ENCODE peak calls at places on chromosomes 7 and 10, in four cellular contexts. One of them, this sample, is unnamed.

GRCh38 chr7:48285365-48285764 is 114.1 kb downstream of the ABCA13 start:
- DNase-seq in H9: no peak
- DNase-seq in mesendoderm: peak
- DNase-seq in H1: no peak
- DNase-seq in this sample: peak

GRCh38 chr10:129386415-129387257 is 80.4 kb upstream of the MGMT start:
- DNase-seq in H1: peak
- DNase-seq in mesendoderm: no peak
- DNase-seq in H9: no peak
- DNase-seq in this sample: no peak

GRCh38 chr10:14009315-14010082 is 321.2 kb downstream of the FRMD4A start:
- DNase-seq in H9: no peak
- DNase-seq in H1: no peak
- DNase-seq in mesendoderm: no peak
- DNase-seq in this sample: peak

GRCh38 chr7:135333196-135333595 is 99.6 kb downstream of the STRA8 start:
- DNase-seq in H1: no peak
- DNase-seq in H9: no peak
- DNase-seq in mesendoderm: no peak
- DNase-seq in this sample: peak

GRCh38 chr7:111212857-111213523 is 122.1 kb downstream of the LRRN3 start:
- DNase-seq in H1: no peak
- DNase-seq in mesendoderm: no peak
- DNase-seq in H9: no peak
- DNase-seq in this sample: no peak

GRCh38 chr7:44380831-44381493 is 55.6 kb upstream of the CAMK2B start:
- DNase-seq in H1: peak
- DNase-seq in mesendoderm: no peak
- DNase-seq in H9: peak
- DNase-seq in this sample: peak

GRCh38 chr10:89217057-89217990 is 10.2 kb upstream of the CH25H start:
- DNase-seq in mesendoderm: peak
- DNase-seq in H1: peak
- DNase-seq in H9: no peak
- DNase-seq in this sample: peak

GRCh38 chr7:30173058-30173897 is 38.5 kb downstream of the MTURN start:
- DNase-seq in H9: no peak
- DNase-seq in mesendoderm: no peak
- DNase-seq in H1: no peak
- DNase-seq in this sample: peak

GRCh38 chr10:36531621-36532020 is 593.8 kb upstream of the ANKRD30A start:
- DNase-seq in H1: no peak
- DNase-seq in H9: no peak
- DNase-seq in mesendoderm: no peak
- DNase-seq in this sample: peak

GRCh38 chr10:81838950-81839349 is 36.0 kb upstream of the NRG3 start:
- DNase-seq in mesendoderm: peak
- DNase-seq in H9: peak
- DNase-seq in H1: peak
- DNase-seq in this sample: no peak

GRCh38 chr7:33673029-33673700 is 232.2 kb upstream of the BMPER start:
- DNase-seq in mesendoderm: peak
- DNase-seq in H1: no peak
- DNase-seq in H9: no peak
- DNase-seq in this sample: no peak

GRCh38 chr10:91196268-91197043 is 24.0 kb upstream of the PCGF5 start:
- DNase-seq in H1: no peak
- DNase-seq in mesendoderm: no peak
- DNase-seq in H9: no peak
- DNase-seq in this sample: no peak

GRCh38 chr10:130233426-130233825 is 97.2 kb downstream of the GLRX3 start:
- DNase-seq in mesendoderm: no peak
- DNase-seq in H1: no peak
- DNase-seq in H9: no peak
- DNase-seq in this sample: no peak

GRCh38 chr10:133182190-133182589 is 22.2 kb downstream of the KNDC1 start:
- DNase-seq in H1: no peak
- DNase-seq in H9: no peak
- DNase-seq in mesendoderm: no peak
- DNase-seq in this sample: no peak

GRCh38 chr10:101452593-101452992 is 98.6 kb downstream of the BTRC start:
- DNase-seq in H9: no peak
- DNase-seq in mesendoderm: no peak
- DNase-seq in H1: no peak
- DNase-seq in this sample: no peak

GRCh38 chr10:73968101-73968515 is 29.8 kb upstream of the VCL start:
- DNase-seq in mesendoderm: peak
- DNase-seq in H9: no peak
- DNase-seq in H1: peak
- DNase-seq in this sample: no peak

GRCh38 chr7:4931932-4932331 is 27.1 kb downstream of the MMD2 start:
- DNase-seq in H1: peak
- DNase-seq in H9: peak
- DNase-seq in mesendoderm: peak
- DNase-seq in this sample: no peak

GRCh38 chr7:25877802-25878789 is 273.9 kb upstream of the NFE2L3 start:
- DNase-seq in mesendoderm: no peak
- DNase-seq in H1: no peak
- DNase-seq in H9: no peak
- DNase-seq in this sample: no peak

GRCh38 chr7:96991850-96992623 is 13.3 kb upstream of the DLX6 start:
- DNase-seq in H1: peak
- DNase-seq in mesendoderm: peak
- DNase-seq in H9: peak
- DNase-seq in this sample: no peak

GRCh38 chr7:101118856-101119255 is 8.0 kb upstream of the SERPINE1 start:
- DNase-seq in H9: no peak
- DNase-seq in H1: no peak
- DNase-seq in mesendoderm: no peak
- DNase-seq in this sample: no peak

GRCh38 chr10:110184363-110184762 is 23.0 kb upstream of the MXI1 start:
- DNase-seq in H9: no peak
- DNase-seq in H1: peak
- DNase-seq in mesendoderm: no peak
- DNase-seq in this sample: no peak

GRCh38 chr10:116665541-116666125 is 44.9 kb downstream of the PNLIPRP2 start:
- DNase-seq in H9: peak
- DNase-seq in mesendoderm: no peak
- DNase-seq in H1: peak
- DNase-seq in this sample: peak

GRCh38 chr7:25012254-25012653 is 32.3 kb upstream of the OSBPL3 start:
- DNase-seq in H9: no peak
- DNase-seq in H1: no peak
- DNase-seq in mesendoderm: no peak
- DNase-seq in this sample: no peak

GRCh38 chr7:16357921-16358320 is 63.4 kb downstream of the CRPPA start:
- DNase-seq in H1: no peak
- DNase-seq in H9: no peak
- DNase-seq in mesendoderm: no peak
- DNase-seq in this sample: no peak

GRCh38 chr10:126235091-126235978 is 152.9 kb downstream of the ADAM12 start:
- DNase-seq in H9: no peak
- DNase-seq in mesendoderm: no peak
- DNase-seq in H1: no peak
- DNase-seq in this sample: no peak

GRCh38 chr10:77925795-77926565 is 575 bp downstream of the DLG5 start:
- DNase-seq in mesendoderm: peak
- DNase-seq in H1: peak
- DNase-seq in H9: peak
- DNase-seq in this sample: no peak

GRCh38 chr10:77925410-77925794 is 1.2 kb downstream of the DLG5 start:
- DNase-seq in H9: no peak
- DNase-seq in H1: no peak
- DNase-seq in mesendoderm: peak
- DNase-seq in this sample: peak

GRCh38 chr10:77927343-77928256 is 1.0 kb upstream of the DLG5 start:
- DNase-seq in H9: no peak
- DNase-seq in H1: peak
- DNase-seq in mesendoderm: peak
- DNase-seq in this sample: no peak

GRCh38 chr10:77922551-77923179 is 3.9 kb downstream of the DLG5 start:
- DNase-seq in H9: no peak
- DNase-seq in H1: no peak
- DNase-seq in mesendoderm: no peak
- DNase-seq in this sample: no peak

DNA sequence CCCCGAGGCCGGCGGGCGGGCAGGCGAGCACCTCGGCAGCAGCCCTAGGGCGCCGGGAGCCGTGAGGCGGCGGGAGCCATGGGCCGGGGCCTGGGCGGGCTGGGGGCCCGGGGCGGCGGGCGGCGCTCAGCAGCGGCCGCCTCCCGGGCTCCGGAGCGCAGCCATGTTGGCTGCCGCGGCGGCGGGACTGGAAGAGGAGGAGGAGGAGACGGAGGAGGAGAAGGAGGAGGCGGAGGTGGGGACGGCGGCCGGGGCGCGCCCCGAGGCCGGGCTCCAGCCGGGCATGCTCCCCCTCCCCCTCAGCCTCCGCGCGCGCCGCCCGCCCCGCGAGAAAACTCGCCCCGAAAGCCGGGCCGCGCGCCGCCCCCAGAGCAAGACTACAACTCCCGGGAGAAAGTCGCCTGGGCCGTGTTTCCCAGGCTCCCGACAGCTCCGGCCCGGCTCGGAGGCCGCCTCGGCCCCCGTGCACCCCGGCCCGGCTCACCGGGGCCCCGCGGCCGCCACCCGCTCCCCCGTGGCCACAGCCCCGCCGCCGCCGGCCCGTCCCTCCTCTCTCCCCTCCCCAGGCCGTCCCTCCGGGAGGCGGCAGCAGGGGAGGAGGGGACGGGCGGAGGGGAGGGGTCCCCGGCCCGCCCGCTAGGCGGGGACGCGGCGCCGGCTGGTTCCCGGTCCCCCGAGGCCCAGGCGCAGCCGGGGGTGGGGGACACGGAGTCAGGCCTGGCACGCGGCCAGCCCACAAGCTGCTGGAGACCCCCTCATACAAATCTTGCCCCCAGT is at the start of gene DLG5:
- DNase-seq in H1: peak
- DNase-seq in H9: peak
- DNase-seq in mesendoderm: peak
- DNase-seq in this sample: peak
- H2BK120ac ChIP-seq in H1: no peak
- H2BK120ac ChIP-seq in H9: no peak
- H2BK120ac ChIP-seq in mesendoderm: peak
- H2BK120ac ChIP-seq in this sample: peak

DNA sequence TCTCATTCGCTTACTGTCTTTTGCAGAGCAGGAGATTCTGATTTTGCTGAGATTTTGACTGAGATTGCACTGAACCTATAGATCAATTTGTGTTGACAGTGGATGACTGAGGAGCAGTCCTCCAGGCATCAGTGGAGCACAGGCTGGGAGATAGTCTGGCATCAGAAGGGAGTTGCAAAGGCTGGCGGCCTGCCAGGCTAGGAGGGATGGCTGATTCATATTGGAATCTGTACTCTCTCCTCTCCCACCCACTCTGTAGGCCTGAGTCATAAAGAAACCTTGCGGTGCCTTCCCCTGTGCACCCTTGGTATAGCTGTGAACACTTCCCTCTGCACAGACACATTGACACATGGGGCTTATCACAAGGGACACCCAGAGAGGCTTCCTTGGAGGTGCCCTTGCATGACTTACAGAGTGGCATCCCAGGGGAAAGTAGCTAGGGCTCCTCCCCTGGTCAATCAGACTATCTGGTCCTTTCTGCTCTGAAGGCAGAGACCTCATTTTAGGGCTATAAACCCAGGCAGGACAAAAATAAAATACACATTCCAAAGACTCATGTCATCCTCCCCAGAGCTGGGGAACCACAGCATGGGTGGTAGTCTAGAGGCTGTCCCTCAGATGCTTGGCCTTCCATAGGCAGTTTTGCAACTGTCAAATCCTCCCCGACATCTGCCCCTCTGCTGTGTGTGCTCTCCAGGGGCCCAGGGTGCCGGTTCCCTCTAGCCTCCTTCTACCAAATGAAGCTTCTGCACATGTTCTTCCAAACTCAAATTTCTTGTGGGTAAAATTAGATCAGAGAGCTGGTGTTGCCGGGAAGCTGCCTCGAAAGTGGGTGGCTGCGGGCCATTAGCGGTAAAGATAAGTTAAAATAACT is 37.4 kb upstream of the EEPD1 start:
- DNase-seq in H9: no peak
- DNase-seq in mesendoderm: no peak
- DNase-seq in H1: no peak
- DNase-seq in this sample: peak
- H3K27ac ChIP-seq in H9: no peak
- H3K27ac ChIP-seq in mesendoderm: no peak
- H3K27ac ChIP-seq in H1: no peak
- H3K27ac ChIP-seq in this sample: peak

GRCh38 chr7:139974179-139974811 is 88.5 kb downstream of the PARP12 start:
- DNase-seq in H1: no peak
- DNase-seq in mesendoderm: no peak
- DNase-seq in H9: no peak
- DNase-seq in this sample: no peak

GRCh38 chr7:139973091-139973490 is 89.7 kb downstream of the PARP12 start:
- DNase-seq in H9: no peak
- DNase-seq in mesendoderm: no peak
- DNase-seq in H1: no peak
- DNase-seq in this sample: no peak

GRCh38 chr7:139981533-139981932 is 81.2 kb downstream of the PARP12 start:
- DNase-seq in H1: no peak
- DNase-seq in mesendoderm: no peak
- DNase-seq in H9: no peak
- DNase-seq in this sample: no peak

GRCh38 chr7:139976055-139976837 is 86.5 kb downstream of the PARP12 start:
- DNase-seq in mesendoderm: no peak
- DNase-seq in H9: no peak
- DNase-seq in H1: no peak
- DNase-seq in this sample: no peak

DNA sequence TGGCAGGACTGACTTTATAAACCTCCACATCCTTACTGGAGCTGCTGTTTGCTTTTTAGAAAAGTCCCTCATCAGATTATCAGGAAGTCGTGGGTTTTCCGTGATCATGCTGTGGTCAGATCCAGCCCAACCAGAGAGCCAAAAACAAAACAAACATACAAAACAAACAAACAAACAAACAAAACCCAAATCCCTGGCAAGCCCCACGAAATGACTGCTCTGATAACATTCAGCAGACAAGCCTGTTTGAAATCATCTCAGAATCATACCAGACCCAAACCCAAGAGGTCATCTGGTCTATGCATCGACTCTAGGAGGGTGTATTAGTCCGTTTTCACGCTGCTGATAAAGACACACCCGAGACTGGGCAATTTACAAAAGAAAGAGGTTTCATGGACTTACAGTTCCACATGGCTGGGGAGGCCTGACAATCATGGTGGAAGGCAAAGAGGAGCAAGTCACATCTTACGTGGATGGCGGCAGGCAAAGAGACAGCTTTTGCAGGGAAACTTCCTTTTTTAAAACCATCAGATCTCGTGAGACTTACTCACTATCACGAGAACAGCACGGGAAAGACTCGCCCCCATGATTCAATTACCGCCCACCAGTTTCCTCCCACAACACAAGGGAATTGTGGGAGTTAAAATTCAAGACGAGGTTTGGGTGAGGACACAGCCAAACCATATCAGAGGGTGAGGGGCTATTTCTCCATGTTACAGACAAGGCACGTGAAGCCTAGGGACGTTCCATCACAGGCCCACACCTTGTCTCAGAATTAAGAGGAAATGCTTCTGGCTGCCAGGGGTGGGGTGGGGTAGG is 85.7 kb downstream of the PARP12 start:
- DNase-seq in H9: no peak
- DNase-seq in H1: no peak
- DNase-seq in mesendoderm: no peak
- DNase-seq in this sample: no peak
- H4K5ac ChIP-seq in H9: no peak
- H4K5ac ChIP-seq in H1: no peak
- H4K5ac ChIP-seq in mesendoderm: no peak
- H4K5ac ChIP-seq in this sample: no peak

GRCh38 chr10:103772096-103772845 is 83.1 kb downstream of the SH3PXD2A start:
- DNase-seq in H9: peak
- DNase-seq in mesendoderm: peak
- DNase-seq in H1: peak
- DNase-seq in this sample: peak
- H2BK120ac ChIP-seq in H9: no peak
- H2BK120ac ChIP-seq in mesendoderm: no peak
- H2BK120ac ChIP-seq in H1: no peak
- H2BK120ac ChIP-seq in this sample: peak

This sample was measured in IMR-90.